ENCODE peak calls at places on chromosomes 13 and 19, in six cellular contexts. F is tibial nerve, D is A549, A is stomach, J is GM12878, L is ovary. H is an unnamed sample.

GRCh38 chr19:57389730-57390598 is at the start of gene ZNF548:
- DNase-seq in F (peak), D (peak), A (peak), J (peak), L (peak), H (peak)

GRCh38 chr13:76522083-76522755 is 364.0 kb downstream of the KCTD12 start:
- DNase-seq in F (no peak), D (no peak), A (no peak), J (no peak), L (no peak), H (no peak)

GRCh38 chr13:83935566-83935965 is 53.3 kb upstream of the SLITRK1 start:
- DNase-seq in F (no peak), D (no peak), A (no peak), J (no peak), L (no peak), H (no peak)

GRCh38 chr19:30224689-30225606 is 147.2 kb upstream of the ZNF536 start:
- DNase-seq in F (no peak), D (peak), A (no peak), J (no peak), L (no peak), H (no peak)

GRCh38 chr19:38388310-38389100 is at the start of gene SPRED3:
- DNase-seq in F (no peak), D (peak), A (peak), J (no peak), L (peak), H (peak)

GRCh38 chr13:48216204-48216711 is 16.7 kb upstream of the ITM2B start:
- DNase-seq in F (no peak), D (no peak), A (no peak), J (no peak), L (no peak), H (no peak)

GRCh38 chr19:45860359-45861259 is 2.3 kb downstream of the SYMPK start:
- DNase-seq in F (no peak), D (no peak), A (no peak), J (no peak), L (no peak), H (no peak)

GRCh38 chr19:3118232-3119070 is 17.4 kb upstream of the GNA15 start:
- DNase-seq in F (no peak), D (no peak), A (no peak), J (no peak), L (no peak), H (no peak)

GRCh38 chr19:50850738-50851137 is 4.0 kb upstream of the KLK3 start:
- DNase-seq in F (no peak), D (no peak), A (no peak), J (no peak), L (no peak), H (no peak)

GRCh38 chr19:29583196-29584006 is 22.7 kb upstream of the POP4 start:
- DNase-seq in F (no peak), D (no peak), A (no peak), J (no peak), L (no peak), H (peak)

GRCh38 chr13:46478641-46479040 is 74.3 kb upstream of the LRCH1 start:
- DNase-seq in F (no peak), D (no peak), A (no peak), J (no peak), L (no peak), H (no peak)

GRCh38 chr13:46354143-46355087 is 32.6 kb downstream of the RUBCNL start:
- DNase-seq in F (no peak), D (peak), A (no peak), J (peak), L (no peak), H (no peak)

GRCh38 chr13:42396901-42397670 is 125.1 kb downstream of the AKAP11 start:
- DNase-seq in F (no peak), D (no peak), A (no peak), J (no peak), L (no peak), H (no peak)

GRCh38 chr19:43784251-43784980 is 3.6 kb upstream of the KCNN4 start:
- DNase-seq in F (no peak), D (peak), A (peak), J (no peak), L (no peak), H (no peak)
- TF ChIP-seq EP300 in F (no peak), D (no peak), A (no peak), J (no peak), L (no peak), H (no peak)

DNA sequence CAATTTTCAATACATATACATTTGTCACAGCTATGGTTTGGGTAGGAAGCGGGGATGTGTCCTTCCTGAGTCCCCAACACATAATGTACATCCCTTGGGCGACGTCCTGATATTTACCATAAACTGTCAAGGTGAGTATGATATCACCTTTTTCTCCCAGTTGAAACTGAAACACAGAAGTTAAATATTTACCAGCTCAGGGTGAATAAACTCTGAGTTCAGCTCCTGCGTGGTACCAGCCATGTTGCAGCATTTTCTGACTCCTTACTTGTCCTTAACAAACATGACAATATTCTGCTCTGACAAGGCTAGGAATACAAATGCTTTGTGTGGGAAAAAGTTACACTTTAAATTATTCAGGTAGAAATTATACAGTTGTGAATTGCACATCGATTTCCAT is 294.2 kb downstream of the TEX29 start:
- DNase-seq in F (no peak), D (no peak), A (no peak), J (no peak), L (no peak), H (no peak)
- TF ChIP-seq POLR2A in F (no peak), D (no peak), A (no peak), J (no peak), L (no peak), H (no peak)

GRCh38 chr13:21675095-21676007 is 4.5 kb downstream of the FGF9 start:
- DNase-seq in F (no peak), D (no peak), A (peak), J (no peak), L (no peak), H (no peak)
- TF ChIP-seq EP300 in F (no peak), D (no peak), A (no peak), J (no peak), L (no peak), H (no peak)

GRCh38 chr19:18328340-18329034 is 5.6 kb upstream of the LSM4 start:
- DNase-seq in F (peak), D (peak), A (peak), J (peak), L (peak), H (peak)
- TF ChIP-seq POLR2A in F (peak), D (peak), A (no peak), J (no peak), L (no peak), H (no peak)

GRCh38 chr19:16327501-16327900 is 2.9 kb downstream of the KLF2 start:
- DNase-seq in F (no peak), D (no peak), A (no peak), J (no peak), L (peak), H (no peak)
- TF ChIP-seq EP300 in F (no peak), D (no peak), A (no peak), J (no peak), L (no peak), H (no peak)

GRCh38 chr19:47096721-47097120 is 16.9 kb downstream of the ZC3H4 start:
- DNase-seq in F (no peak), D (no peak), A (peak), J (no peak), L (no peak), H (no peak)

GRCh38 chr19:47093841-47094240 is 19.7 kb downstream of the ZC3H4 start:
- DNase-seq in F (no peak), D (no peak), A (no peak), J (no peak), L (no peak), H (no peak)

GRCh38 chr19:47097396-47098217 is 16.0 kb downstream of the ZC3H4 start:
- DNase-seq in F (no peak), D (no peak), A (peak), J (no peak), L (no peak), H (peak)

GRCh38 chr19:47094557-47095517 is 18.7 kb downstream of the ZC3H4 start:
- DNase-seq in F (no peak), D (no peak), A (peak), J (no peak), L (no peak), H (no peak)

DNA sequence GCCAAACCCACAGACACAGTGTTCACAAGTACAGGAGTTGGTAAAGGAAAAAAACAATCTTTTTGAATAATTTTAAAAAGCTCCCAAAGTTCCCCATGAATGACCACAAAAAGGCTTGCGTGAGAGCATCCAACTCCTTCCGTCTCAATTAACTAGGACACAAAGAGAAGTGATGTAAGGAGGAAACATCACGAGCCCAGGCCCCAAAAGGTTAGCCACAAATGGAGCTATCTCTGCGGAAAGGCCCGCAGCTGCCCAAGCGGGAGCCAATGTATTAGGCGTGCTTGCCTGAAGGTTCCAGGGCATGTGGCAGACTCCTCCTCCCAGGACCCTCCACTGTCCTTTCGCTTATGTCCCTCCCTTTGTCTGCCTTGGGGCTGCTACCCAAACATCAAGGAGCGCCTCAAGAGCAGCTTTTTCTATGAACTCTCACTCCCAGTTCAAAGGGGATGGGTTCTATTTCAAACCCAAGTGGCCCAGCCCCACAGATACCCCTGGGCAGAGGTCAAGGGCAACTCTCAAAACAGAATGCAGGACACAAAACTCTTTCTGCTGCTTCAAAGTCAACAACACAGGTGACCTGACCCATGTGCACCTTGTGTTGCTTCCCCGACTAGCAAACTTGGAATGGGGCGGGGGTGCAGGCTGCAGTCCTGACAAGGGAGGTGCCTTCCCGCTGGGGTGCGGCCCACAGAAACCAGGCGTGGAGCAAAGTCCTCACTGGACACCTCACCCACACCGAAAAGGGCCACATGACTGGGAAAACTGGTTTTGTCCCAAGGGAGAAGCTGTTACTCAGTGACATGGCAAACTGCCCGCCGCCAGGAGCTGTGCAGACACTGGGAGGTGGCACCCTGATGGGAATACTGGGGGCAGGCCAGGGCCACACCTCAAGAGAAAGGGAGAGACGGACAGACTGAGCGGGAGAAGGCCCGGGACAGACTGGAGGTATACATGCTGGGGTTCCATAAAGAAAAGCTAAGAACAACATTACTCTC is 17.6 kb downstream of the ZC3H4 start:
- DNase-seq in F (no peak), D (peak), A (peak), J (no peak), L (no peak), H (peak)
- TF ChIP-seq POLR2A in F (no peak), D (no peak), A (no peak), J (no peak), L (no peak), H (no peak)